ENCODE peak calls at places on chromosomes 3 and 15, in six cellular contexts. Y is HepG2, D is H1, Z is SK-N-SH, H is HCT116, O is GM12878. F is an unnamed sample.

GRCh38 chr3:109852283-109852682 is 514.9 kb upstream of the DPPA4 start:
- DNase-seq in Y (no peak), D (no peak), Z (no peak), H (no peak), O (no peak), F (no peak)

GRCh38 chr3:175335229-175335628 is 476.1 kb downstream of the NAALADL2 start:
- DNase-seq in Y (no peak), D (no peak), Z (no peak), H (no peak), O (no peak), F (no peak)

GRCh38 chr15:96053039-96054021 is 277.2 kb upstream of the NR2F2 start:
- DNase-seq in Y (peak; percentile 22), D (no peak), Z (peak; percentile 21), H (peak; percentile 16), O (no peak), F (peak; percentile 85)

GRCh38 chr3:99324854-99325253 is 313.5 kb upstream of the COL8A1 start:
- DNase-seq in Y (no peak), D (no peak), Z (no peak), H (no peak), O (no peak), F (no peak)

GRCh38 chr15:88982304-88982945 is 69.2 kb upstream of the MFGE8 start:
- DNase-seq in Y (no peak), D (no peak), Z (peak; percentile 44), H (no peak), O (peak; percentile 83), F (no peak)

GRCh38 chr3:149751551-149751950 is 738 bp downstream of the COMMD2 start:
- DNase-seq in Y (no peak), D (no peak), Z (peak; percentile 7), H (no peak), O (no peak), F (no peak)

GRCh38 chr15:66151809-66152208 is 101.7 kb downstream of the MEGF11 start:
- DNase-seq in Y (no peak), D (no peak), Z (peak; percentile 50), H (no peak), O (no peak), F (no peak)

GRCh38 chr3:81958967-81959625 is 197.7 kb upstream of the GBE1 start:
- DNase-seq in Y (no peak), D (no peak), Z (no peak), H (no peak), O (no peak), F (no peak)

GRCh38 chr3:116140100-116140689 is 305.1 kb downstream of the LSAMP start:
- DNase-seq in Y (peak; percentile 9), D (no peak), Z (no peak), H (peak; percentile 12), O (no peak), F (no peak)

GRCh38 chr15:33451385-33451784 is 140.6 kb downstream of the RYR3 start:
- DNase-seq in Y (no peak), D (no peak), Z (no peak), H (no peak), O (no peak), F (no peak)

GRCh38 chr3:157051625-157052024 is 108.3 kb downstream of the CCNL1 start:
- DNase-seq in Y (no peak), D (no peak), Z (no peak), H (no peak), O (no peak), F (no peak)

GRCh38 chr3:172372895-172373294 is 75.4 kb downstream of the GHSR start:
- DNase-seq in Y (no peak), D (no peak), Z (no peak), H (no peak), O (no peak), F (no peak)

GRCh38 chr3:30353711-30354467 is 252.5 kb upstream of the TGFBR2 start:
- DNase-seq in Y (no peak), D (no peak), Z (no peak), H (no peak), O (peak; percentile 24), F (no peak)

GRCh38 chr15:36527512-36528162 is 51.8 kb upstream of the CDIN1 start:
- DNase-seq in Y (no peak), D (no peak), Z (peak; percentile 41), H (no peak), O (no peak), F (no peak)

GRCh38 chr3:195773956-195774537 is 37.7 kb downstream of the MUC4 start:
- DNase-seq in Y (no peak), D (no peak), Z (no peak), H (no peak), O (no peak), F (no peak)

GRCh38 chr15:96331942-96332853 is 1.7 kb downstream of the NR2F2 start:
- DNase-seq in Y (no peak), D (no peak), Z (no peak), H (no peak), O (no peak), F (no peak)

GRCh38 chr3:50272911-50273688 is 4.2 kb downstream of the SEMA3B start:
- DNase-seq in Y (peak; percentile 64), D (no peak), Z (peak; percentile 98), H (no peak), O (peak; percentile 44), F (peak; percentile 83)

GRCh38 chr3:50273689-50274065 is 4.7 kb downstream of the SEMA3B start:
- DNase-seq in Y (no peak), D (no peak), Z (no peak), H (no peak), O (no peak), F (no peak)

GRCh38 chr3:50275996-50276761 is 2.7 kb upstream of the LSMEM2 start:
- DNase-seq in Y (no peak), D (no peak), Z (no peak), H (no peak), O (no peak), F (no peak)

GRCh38 chr3:50275160-50275995 is 3.5 kb upstream of the LSMEM2 start:
- DNase-seq in Y (no peak), D (no peak), Z (peak; percentile 71), H (no peak), O (no peak), F (no peak)

GRCh38 chr3:50274371-50275104 is 4.3 kb upstream of the LSMEM2 start:
- DNase-seq in Y (peak; percentile 60), D (no peak), Z (peak; percentile 83), H (no peak), O (no peak), F (peak; percentile 78)
- TF ChIP-seq JUND in Y (no peak), D (peak; percentile 56), Z (no peak), H (no peak), O (no peak), F (no peak)

GRCh38 chr3:60759439-60759838 is 491.8 kb downstream of the FHIT start:
- DNase-seq in Y (no peak), D (no peak), Z (no peak), H (no peak), O (no peak), F (no peak)
- TF ChIP-seq JUND in Y (no peak), D (no peak), Z (no peak), H (no peak), O (no peak), F (no peak)

DNA sequence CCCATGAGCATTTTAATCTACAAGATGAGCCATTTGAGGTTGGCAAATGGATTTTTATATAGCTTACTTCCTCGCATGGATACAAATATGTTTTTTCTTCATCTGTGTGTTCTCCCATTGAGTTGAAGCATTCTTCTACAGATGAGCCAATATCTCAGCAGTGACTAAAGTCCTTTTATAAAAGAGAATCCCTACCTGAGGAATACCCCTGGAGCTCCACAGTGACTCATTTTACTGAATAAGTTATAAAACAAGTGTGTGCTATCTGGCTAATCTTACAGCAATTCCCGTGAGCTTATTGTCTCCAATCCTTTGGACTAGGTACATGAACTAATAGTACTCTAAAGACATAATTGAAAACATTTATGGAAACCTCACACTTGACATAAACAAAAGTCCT is 354.2 kb upstream of the BCHE start:
- DNase-seq in Y (no peak), D (no peak), Z (no peak), H (no peak), O (no peak), F (no peak)
- TF ChIP-seq JUND in Y (no peak), D (no peak), Z (no peak), H (no peak), O (no peak), F (no peak)

GRCh38 chr15:83626171-83626802 is 27.6 kb upstream of the ADAMTSL3 start:
- DNase-seq in Y (no peak), D (no peak), Z (no peak), H (no peak), O (no peak), F (no peak)
- TF ChIP-seq JUND in Y (no peak), D (no peak), Z (no peak), H (no peak), O (no peak), F (no peak)

GRCh38 chr3:43997788-43998373 is 243.8 kb upstream of the TOPAZ1 start:
- DNase-seq in Y (no peak), D (no peak), Z (no peak), H (no peak), O (no peak), F (no peak)

GRCh38 chr3:44000586-44000985 is 241.1 kb upstream of the TOPAZ1 start:
- DNase-seq in Y (no peak), D (no peak), Z (no peak), H (no peak), O (no peak), F (no peak)

GRCh38 chr3:43998374-43998840 is 243.3 kb upstream of the TOPAZ1 start:
- DNase-seq in Y (no peak), D (no peak), Z (no peak), H (no peak), O (no peak), F (no peak)

GRCh38 chr3:43999920-44000319 is 241.8 kb upstream of the TOPAZ1 start:
- DNase-seq in Y (no peak), D (no peak), Z (no peak), H (no peak), O (no peak), F (no peak)

DNA sequence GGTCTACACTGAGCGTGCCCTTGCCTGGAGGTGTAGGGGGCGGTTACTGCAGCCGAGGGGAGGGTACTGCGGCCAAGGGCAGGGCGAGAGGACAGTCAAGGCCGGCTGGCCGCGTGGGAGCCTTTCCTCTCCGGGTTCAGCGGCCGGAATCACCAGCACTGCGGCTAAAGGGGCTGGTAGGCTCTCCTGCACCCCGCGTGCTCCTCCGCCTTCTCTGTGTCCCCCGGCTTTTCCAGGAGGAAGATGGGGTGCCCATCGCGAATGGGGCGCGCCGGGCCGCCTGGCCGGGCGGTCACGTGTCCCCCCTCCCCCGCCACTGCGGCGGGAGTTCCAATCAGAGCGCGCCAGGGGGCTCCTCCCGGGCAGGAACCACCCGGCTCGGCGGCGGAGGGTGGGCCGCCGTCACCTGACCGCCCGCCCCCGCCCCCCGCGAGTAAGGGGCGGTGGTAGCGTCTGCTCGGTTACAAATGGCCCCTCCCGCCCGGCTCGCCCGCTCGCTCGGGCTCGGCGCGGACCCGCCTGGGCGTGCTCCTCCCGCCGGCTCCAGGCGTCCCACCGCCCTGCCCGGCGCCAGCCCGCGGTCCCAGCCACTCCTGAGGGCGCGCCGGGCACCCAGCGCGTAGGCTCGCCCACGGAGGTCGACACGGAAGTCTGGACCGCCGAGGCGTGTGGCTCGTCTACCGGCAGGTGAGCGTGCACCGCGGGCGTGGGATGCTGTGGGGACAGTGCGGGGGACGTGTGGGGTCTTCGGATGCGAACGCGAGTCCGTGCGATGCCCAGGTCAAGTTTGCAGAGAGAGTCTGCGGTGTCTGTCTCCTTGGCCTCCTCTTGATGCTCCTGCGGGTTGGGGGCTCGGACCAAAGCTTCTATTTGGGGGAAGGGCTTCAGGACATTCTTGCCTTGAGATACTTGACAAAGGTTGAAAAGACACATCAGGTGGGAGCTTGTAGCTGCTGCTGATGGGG is 242.6 kb upstream of the TOPAZ1 start:
- DNase-seq in Y (no peak), D (no peak), Z (peak; percentile 99), H (no peak), O (no peak), F (no peak)
- TF ChIP-seq JUND in Y (no peak), D (peak; percentile 74), Z (no peak), H (no peak), O (peak; percentile 96), F (no peak)

F was measured in T47D.